ENCODE peak calls at places on chromosomes 11 and 22, in nine cellular contexts. One of them, this sample, is unnamed.

GRCh38 chr11:45233121-45233803 is 52.9 kb downstream of the SYT13 start:
- DNase-seq in IMR-90: peak
- DNase-seq in astrocyte of the spinal cord: peak
- DNase-seq in fibroblast of the aortic adventitia: peak
- DNase-seq in pancreas: peak
- DNase-seq in mesendoderm: peak
- DNase-seq in SJSA1: peak
- DNase-seq in esophagus squamous epithelium: no peak
- DNase-seq in foreskin fibroblast: peak
- DNase-seq in this sample: peak

GRCh38 chr22:40628354-40629042 is 8.0 kb downstream of the MRTFA start:
- DNase-seq in IMR-90: peak
- DNase-seq in astrocyte of the spinal cord: peak
- DNase-seq in fibroblast of the aortic adventitia: peak
- DNase-seq in pancreas: no peak
- DNase-seq in mesendoderm: no peak
- DNase-seq in SJSA1: no peak
- DNase-seq in esophagus squamous epithelium: no peak
- DNase-seq in foreskin fibroblast: peak
- DNase-seq in this sample: peak

GRCh38 chr22:41636467-41636866 is 15.4 kb downstream of the XRCC6 start:
- DNase-seq in IMR-90: peak
- DNase-seq in astrocyte of the spinal cord: peak
- DNase-seq in fibroblast of the aortic adventitia: peak
- DNase-seq in pancreas: no peak
- DNase-seq in mesendoderm: no peak
- DNase-seq in SJSA1: no peak
- DNase-seq in esophagus squamous epithelium: no peak
- DNase-seq in foreskin fibroblast: no peak
- DNase-seq in this sample: peak

GRCh38 chr11:68976563-68976962 is 4.2 kb downstream of the MRGPRD start:
- DNase-seq in IMR-90: peak
- DNase-seq in astrocyte of the spinal cord: no peak
- DNase-seq in fibroblast of the aortic adventitia: peak
- DNase-seq in pancreas: no peak
- DNase-seq in mesendoderm: no peak
- DNase-seq in SJSA1: peak
- DNase-seq in esophagus squamous epithelium: no peak
- DNase-seq in foreskin fibroblast: no peak
- DNase-seq in this sample: no peak

GRCh38 chr11:699116-699508 is 3.5 kb downstream of the TMEM80 start:
- DNase-seq in IMR-90: no peak
- DNase-seq in astrocyte of the spinal cord: no peak
- DNase-seq in fibroblast of the aortic adventitia: no peak
- DNase-seq in pancreas: no peak
- DNase-seq in mesendoderm: no peak
- DNase-seq in SJSA1: no peak
- DNase-seq in esophagus squamous epithelium: no peak
- DNase-seq in foreskin fibroblast: no peak
- DNase-seq in this sample: no peak

GRCh38 chr22:45547016-45547345 is 44.3 kb downstream of the FBLN1 start:
- DNase-seq in IMR-90: no peak
- DNase-seq in astrocyte of the spinal cord: no peak
- DNase-seq in fibroblast of the aortic adventitia: no peak
- DNase-seq in pancreas: no peak
- DNase-seq in mesendoderm: no peak
- DNase-seq in SJSA1: no peak
- DNase-seq in esophagus squamous epithelium: no peak
- DNase-seq in foreskin fibroblast: no peak
- DNase-seq in this sample: no peak

GRCh38 chr11:93166194-93166593 is 31.6 kb downstream of the SLC36A4 start:
- DNase-seq in IMR-90: no peak
- DNase-seq in astrocyte of the spinal cord: no peak
- DNase-seq in fibroblast of the aortic adventitia: no peak
- DNase-seq in pancreas: no peak
- DNase-seq in mesendoderm: no peak
- DNase-seq in SJSA1: no peak
- DNase-seq in esophagus squamous epithelium: no peak
- DNase-seq in foreskin fibroblast: no peak
- DNase-seq in this sample: no peak

GRCh38 chr11:107783121-107783520 is 71.3 kb upstream of the SLN start:
- DNase-seq in IMR-90: peak
- DNase-seq in astrocyte of the spinal cord: no peak
- DNase-seq in fibroblast of the aortic adventitia: no peak
- DNase-seq in pancreas: no peak
- DNase-seq in mesendoderm: no peak
- DNase-seq in SJSA1: no peak
- DNase-seq in esophagus squamous epithelium: no peak
- DNase-seq in foreskin fibroblast: no peak
- DNase-seq in this sample: no peak

GRCh38 chr11:32279672-32280071 is 155.7 kb downstream of the WT1 start:
- DNase-seq in IMR-90: no peak
- DNase-seq in astrocyte of the spinal cord: no peak
- DNase-seq in fibroblast of the aortic adventitia: no peak
- DNase-seq in pancreas: no peak
- DNase-seq in mesendoderm: peak
- DNase-seq in SJSA1: no peak
- DNase-seq in esophagus squamous epithelium: no peak
- DNase-seq in foreskin fibroblast: no peak
- DNase-seq in this sample: no peak

GRCh38 chr11:17979770-17980371 is 33.0 kb downstream of the SERGEF start:
- DNase-seq in IMR-90: peak
- DNase-seq in astrocyte of the spinal cord: no peak
- DNase-seq in fibroblast of the aortic adventitia: peak
- DNase-seq in pancreas: peak
- DNase-seq in mesendoderm: peak
- DNase-seq in SJSA1: no peak
- DNase-seq in esophagus squamous epithelium: no peak
- DNase-seq in foreskin fibroblast: no peak
- DNase-seq in this sample: peak

GRCh38 chr11:8631395-8632110 is 37.5 kb upstream of the STK33 start:
- DNase-seq in IMR-90: peak
- DNase-seq in astrocyte of the spinal cord: peak
- DNase-seq in fibroblast of the aortic adventitia: peak
- DNase-seq in pancreas: no peak
- DNase-seq in mesendoderm: no peak
- DNase-seq in SJSA1: no peak
- DNase-seq in esophagus squamous epithelium: no peak
- DNase-seq in foreskin fibroblast: peak
- DNase-seq in this sample: peak

GRCh38 chr11:12094872-12095800 is 15.3 kb upstream of the MICAL2 start:
- DNase-seq in IMR-90: no peak
- DNase-seq in astrocyte of the spinal cord: no peak
- DNase-seq in fibroblast of the aortic adventitia: no peak
- DNase-seq in pancreas: no peak
- DNase-seq in mesendoderm: peak
- DNase-seq in SJSA1: no peak
- DNase-seq in esophagus squamous epithelium: no peak
- DNase-seq in foreskin fibroblast: no peak
- DNase-seq in this sample: peak

GRCh38 chr11:61041755-61042518 is 60.4 kb upstream of the CD5 start:
- DNase-seq in IMR-90: no peak
- DNase-seq in astrocyte of the spinal cord: peak
- DNase-seq in fibroblast of the aortic adventitia: peak
- DNase-seq in pancreas: no peak
- DNase-seq in mesendoderm: peak
- DNase-seq in SJSA1: no peak
- DNase-seq in esophagus squamous epithelium: no peak
- DNase-seq in foreskin fibroblast: no peak
- DNase-seq in this sample: peak

GRCh38 chr11:102513869-102514268 is 16.7 kb downstream of the MMP7 start:
- DNase-seq in IMR-90: peak
- DNase-seq in astrocyte of the spinal cord: no peak
- DNase-seq in fibroblast of the aortic adventitia: peak
- DNase-seq in pancreas: peak
- DNase-seq in mesendoderm: no peak
- DNase-seq in SJSA1: no peak
- DNase-seq in esophagus squamous epithelium: no peak
- DNase-seq in foreskin fibroblast: peak
- DNase-seq in this sample: peak

GRCh38 chr22:41512421-41513194 is 31.7 kb downstream of the POLR3H start:
- DNase-seq in IMR-90: peak
- DNase-seq in astrocyte of the spinal cord: peak
- DNase-seq in fibroblast of the aortic adventitia: peak
- DNase-seq in pancreas: no peak
- DNase-seq in mesendoderm: peak
- DNase-seq in SJSA1: no peak
- DNase-seq in esophagus squamous epithelium: no peak
- DNase-seq in foreskin fibroblast: peak
- DNase-seq in this sample: peak

GRCh38 chr22:37288521-37288920 is 6.2 kb downstream of the CYTH4 start:
- DNase-seq in IMR-90: no peak
- DNase-seq in astrocyte of the spinal cord: no peak
- DNase-seq in fibroblast of the aortic adventitia: no peak
- DNase-seq in pancreas: no peak
- DNase-seq in mesendoderm: no peak
- DNase-seq in SJSA1: no peak
- DNase-seq in esophagus squamous epithelium: no peak
- DNase-seq in foreskin fibroblast: no peak
- DNase-seq in this sample: no peak

GRCh38 chr11:19244084-19244483 is 3.3 kb upstream of the E2F8 start:
- DNase-seq in IMR-90: no peak
- DNase-seq in astrocyte of the spinal cord: no peak
- DNase-seq in fibroblast of the aortic adventitia: peak
- DNase-seq in pancreas: peak
- DNase-seq in mesendoderm: no peak
- DNase-seq in SJSA1: no peak
- DNase-seq in esophagus squamous epithelium: no peak
- DNase-seq in foreskin fibroblast: peak
- DNase-seq in this sample: peak
- H3K4me3 ChIP-seq in IMR-90: no peak
- H3K4me3 ChIP-seq in astrocyte of the spinal cord: no peak
- H3K4me3 ChIP-seq in fibroblast of the aortic adventitia: no peak
- H3K4me3 ChIP-seq in pancreas: no peak
- H3K4me3 ChIP-seq in mesendoderm: no peak
- H3K4me3 ChIP-seq in SJSA1: no peak
- H3K4me3 ChIP-seq in esophagus squamous epithelium: peak
- H3K4me3 ChIP-seq in foreskin fibroblast: no peak
- H3K4me3 ChIP-seq in this sample: peak

GRCh38 chr11:67055812-67056211 is 835 bp upstream of the RHOD start:
- DNase-seq in IMR-90: peak
- DNase-seq in astrocyte of the spinal cord: no peak
- DNase-seq in fibroblast of the aortic adventitia: no peak
- DNase-seq in pancreas: peak
- DNase-seq in mesendoderm: no peak
- DNase-seq in SJSA1: no peak
- DNase-seq in esophagus squamous epithelium: no peak
- DNase-seq in foreskin fibroblast: no peak
- DNase-seq in this sample: peak
- H3K4me3 ChIP-seq in IMR-90: no peak
- H3K4me3 ChIP-seq in astrocyte of the spinal cord: peak
- H3K4me3 ChIP-seq in fibroblast of the aortic adventitia: no peak
- H3K4me3 ChIP-seq in pancreas: peak
- H3K4me3 ChIP-seq in mesendoderm: no peak
- H3K4me3 ChIP-seq in SJSA1: no peak
- H3K4me3 ChIP-seq in esophagus squamous epithelium: peak
- H3K4me3 ChIP-seq in foreskin fibroblast: peak
- H3K4me3 ChIP-seq in this sample: peak

GRCh38 chr11:128500488-128500887 is 86.9 kb downstream of the ETS1 start:
- DNase-seq in IMR-90: peak
- DNase-seq in astrocyte of the spinal cord: peak
- DNase-seq in fibroblast of the aortic adventitia: no peak
- DNase-seq in pancreas: no peak
- DNase-seq in mesendoderm: no peak
- DNase-seq in SJSA1: no peak
- DNase-seq in esophagus squamous epithelium: no peak
- DNase-seq in foreskin fibroblast: no peak
- DNase-seq in this sample: no peak
- H3K4me3 ChIP-seq in IMR-90: no peak
- H3K4me3 ChIP-seq in astrocyte of the spinal cord: no peak
- H3K4me3 ChIP-seq in fibroblast of the aortic adventitia: no peak
- H3K4me3 ChIP-seq in pancreas: no peak
- H3K4me3 ChIP-seq in mesendoderm: no peak
- H3K4me3 ChIP-seq in SJSA1: no peak
- H3K4me3 ChIP-seq in esophagus squamous epithelium: no peak
- H3K4me3 ChIP-seq in foreskin fibroblast: no peak
- H3K4me3 ChIP-seq in this sample: no peak

GRCh38 chr11:114168086-114168448 is 108.6 kb downstream of the ZBTB16 start:
- DNase-seq in IMR-90: no peak
- DNase-seq in astrocyte of the spinal cord: no peak
- DNase-seq in fibroblast of the aortic adventitia: no peak
- DNase-seq in pancreas: no peak
- DNase-seq in mesendoderm: no peak
- DNase-seq in SJSA1: no peak
- DNase-seq in esophagus squamous epithelium: no peak
- DNase-seq in foreskin fibroblast: no peak
- DNase-seq in this sample: no peak

GRCh38 chr11:114168691-114169090 is 109.2 kb downstream of the ZBTB16 start:
- DNase-seq in IMR-90: no peak
- DNase-seq in astrocyte of the spinal cord: no peak
- DNase-seq in fibroblast of the aortic adventitia: no peak
- DNase-seq in pancreas: no peak
- DNase-seq in mesendoderm: no peak
- DNase-seq in SJSA1: no peak
- DNase-seq in esophagus squamous epithelium: no peak
- DNase-seq in foreskin fibroblast: no peak
- DNase-seq in this sample: no peak

GRCh38 chr11:114166389-114166788 is 106.9 kb downstream of the ZBTB16 start:
- DNase-seq in IMR-90: no peak
- DNase-seq in astrocyte of the spinal cord: peak
- DNase-seq in fibroblast of the aortic adventitia: peak
- DNase-seq in pancreas: no peak
- DNase-seq in mesendoderm: no peak
- DNase-seq in SJSA1: no peak
- DNase-seq in esophagus squamous epithelium: no peak
- DNase-seq in foreskin fibroblast: no peak
- DNase-seq in this sample: no peak

GRCh38 chr11:114166897-114167323 is 107.4 kb downstream of the ZBTB16 start:
- DNase-seq in IMR-90: peak
- DNase-seq in astrocyte of the spinal cord: peak
- DNase-seq in fibroblast of the aortic adventitia: peak
- DNase-seq in pancreas: no peak
- DNase-seq in mesendoderm: no peak
- DNase-seq in SJSA1: no peak
- DNase-seq in esophagus squamous epithelium: no peak
- DNase-seq in foreskin fibroblast: peak
- DNase-seq in this sample: peak

DNA sequence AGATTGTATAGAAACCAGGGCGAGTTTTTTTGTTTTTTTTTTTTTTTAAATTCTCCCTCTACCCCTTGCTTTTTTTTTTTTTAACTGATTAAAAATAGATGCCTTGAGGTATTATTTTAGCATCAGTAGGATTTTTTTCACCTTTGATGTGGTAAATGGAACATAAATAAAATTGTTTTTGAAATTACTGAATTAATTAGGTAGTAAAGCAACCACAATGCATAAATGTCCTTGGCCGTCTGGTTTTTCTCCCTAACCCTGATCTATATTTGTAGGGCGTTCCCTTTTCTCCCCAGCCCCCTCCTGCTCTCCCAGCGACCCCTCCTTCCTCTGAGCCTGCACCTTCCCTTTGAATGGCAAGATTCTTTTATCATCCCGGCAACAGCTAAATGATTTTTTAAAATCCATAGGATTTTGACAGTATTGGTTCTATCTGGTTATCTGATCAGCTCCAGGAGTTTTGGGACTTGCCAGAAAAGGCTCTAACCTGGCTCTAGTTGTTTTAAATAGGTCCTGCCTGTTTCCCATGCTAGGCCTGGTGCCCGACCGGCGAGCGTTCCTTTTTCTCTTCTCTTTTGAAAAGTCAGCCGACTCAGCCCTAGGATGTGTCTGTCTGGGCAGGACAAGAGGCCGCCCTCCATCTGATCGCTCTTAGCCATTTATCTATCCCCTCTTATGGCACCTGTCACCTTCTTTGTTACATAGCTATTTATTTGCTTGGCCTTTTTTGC is 108.0 kb downstream of the ZBTB16 start:
- DNase-seq in IMR-90: no peak
- DNase-seq in astrocyte of the spinal cord: no peak
- DNase-seq in fibroblast of the aortic adventitia: no peak
- DNase-seq in pancreas: no peak
- DNase-seq in mesendoderm: no peak
- DNase-seq in SJSA1: no peak
- DNase-seq in esophagus squamous epithelium: no peak
- DNase-seq in foreskin fibroblast: no peak
- DNase-seq in this sample: no peak
- H3K4me3 ChIP-seq in IMR-90: no peak
- H3K4me3 ChIP-seq in astrocyte of the spinal cord: no peak
- H3K4me3 ChIP-seq in fibroblast of the aortic adventitia: no peak
- H3K4me3 ChIP-seq in pancreas: no peak
- H3K4me3 ChIP-seq in mesendoderm: no peak
- H3K4me3 ChIP-seq in SJSA1: no peak
- H3K4me3 ChIP-seq in esophagus squamous epithelium: peak
- H3K4me3 ChIP-seq in foreskin fibroblast: no peak
- H3K4me3 ChIP-seq in this sample: no peak